ENCODE peak calls at places on chromosomes 5 and 9, in nine cellular contexts. N is mammary epithelial cell; H is CD4-positive, alpha-beta T cell; E is bronchial epithelial cell; Z is adipocyte; O is WERI-Rb-1; F is SJCRH30; T is GM23248; K is spleen. Q is an unnamed sample. For H3K27me3, the result is how much of the 10 kb centered on the place peaks cover.

GRCh38 chr9:112273826-112274225 is 59.6 kb downstream of the PTBP3 start:
- DNase-seq in N (no peak), H (no peak), E (no peak), Z (peak), O (no peak), F (peak), T (no peak), K (no peak), Q (no peak)

GRCh38 chr9:95211028-95211427 is 106.5 kb downstream of the FANCC start:
- DNase-seq in N (no peak), H (no peak), E (no peak), Z (no peak), O (no peak), F (no peak), T (no peak), K (no peak), Q (peak)

GRCh38 chr9:75906531-75906930 is 16.1 kb downstream of the PCSK5 start:
- DNase-seq in N (peak), H (no peak), E (peak), Z (no peak), O (no peak), F (peak), T (no peak), K (no peak), Q (no peak)

GRCh38 chr9:69115621-69116020 is 58.5 kb upstream of the TJP2 start:
- DNase-seq in N (no peak), H (no peak), E (peak), Z (peak), O (no peak), F (no peak), T (peak), K (no peak), Q (no peak)

GRCh38 chr9:92648447-92649406 is 21.2 kb downstream of the IPPK start:
- DNase-seq in N (no peak), H (no peak), E (no peak), Z (no peak), O (no peak), F (no peak), T (no peak), K (peak), Q (no peak)

GRCh38 chr5:157172408-157172807 is 6.3 kb upstream of the GARIN3 start:
- DNase-seq in N (peak), H (peak), E (no peak), Z (no peak), O (no peak), F (no peak), T (no peak), K (peak), Q (no peak)

GRCh38 chr5:142242272-142242671 is 82.5 kb downstream of the SPRY4 start:
- DNase-seq in N (no peak), H (no peak), E (no peak), Z (no peak), O (no peak), F (no peak), T (no peak), K (no peak), Q (no peak)

GRCh38 chr5:140058212-140058932 is 15.3 kb upstream of the NRG2 start:
- DNase-seq in N (no peak), H (no peak), E (no peak), Z (no peak), O (no peak), F (no peak), T (no peak), K (no peak), Q (no peak)

GRCh38 chr5:150987746-150988145 is 32.6 kb upstream of the GPX3 start:
- DNase-seq in N (no peak), H (no peak), E (peak), Z (no peak), O (no peak), F (no peak), T (no peak), K (no peak), Q (no peak)

GRCh38 chr5:132431682-132432081 is 58.9 kb downstream of the IRF1 start:
- DNase-seq in N (no peak), H (no peak), E (no peak), Z (no peak), O (no peak), F (no peak), T (no peak), K (no peak), Q (no peak)

GRCh38 chr9:133792721-133793470 is 54.7 kb upstream of the SARDH start:
- DNase-seq in N (peak), H (peak), E (peak), Z (peak), O (peak), F (peak), T (peak), K (peak), Q (peak)

GRCh38 chr5:31781772-31782171 is 142.8 kb downstream of the PDZD2 start:
- DNase-seq in N (peak), H (no peak), E (peak), Z (no peak), O (no peak), F (no peak), T (no peak), K (no peak), Q (no peak)

GRCh38 chr5:81450940-81451339 is 57.0 kb upstream of the ACOT12 start:
- DNase-seq in N (peak), H (no peak), E (peak), Z (no peak), O (no peak), F (no peak), T (peak), K (no peak), Q (no peak)

GRCh38 chr9:78573205-78573604 is 276.3 kb downstream of the PSAT1 start:
- DNase-seq in N (no peak), H (no peak), E (no peak), Z (no peak), O (no peak), F (no peak), T (no peak), K (no peak), Q (no peak)

GRCh38 chr5:139660105-139660915 is 12.2 kb downstream of the CXXC5 start:
- DNase-seq in N (peak), H (no peak), E (peak), Z (peak), O (no peak), F (peak), T (peak), K (peak), Q (peak)

GRCh38 chr9:75997196-75997595 is 106.7 kb downstream of the PCSK5 start:
- DNase-seq in N (no peak), H (no peak), E (no peak), Z (peak), O (no peak), F (no peak), T (no peak), K (no peak), Q (no peak)

GRCh38 chr5:94691947-94692346 is 73.5 kb downstream of the SLF1 start:
- DNase-seq in N (peak), H (no peak), E (peak), Z (peak), O (peak), F (no peak), T (peak), K (no peak), Q (peak)

GRCh38 chr9:120109242-120109641 is 470.7 kb downstream of the CDK5RAP2 start:
- DNase-seq in N (peak), H (no peak), E (no peak), Z (no peak), O (peak), F (peak), T (peak), K (no peak), Q (peak)

GRCh38 chr5:115471674-115472073 is 72.9 kb downstream of the FEM1C start:
- DNase-seq in N (no peak), H (no peak), E (no peak), Z (peak), O (no peak), F (no peak), T (peak), K (no peak), Q (no peak)

GRCh38 chr5:117065800-117066199 is 491.2 kb upstream of the SEMA6A start:
- DNase-seq in N (no peak), H (no peak), E (no peak), Z (no peak), O (no peak), F (no peak), T (no peak), K (no peak), Q (no peak)

GRCh38 chr5:77943851-77944250 is 167.7 kb upstream of the TBCA start:
- DNase-seq in N (no peak), H (no peak), E (no peak), Z (no peak), O (no peak), F (no peak), T (no peak), K (no peak), Q (no peak)

GRCh38 chr5:140348104-140348503 is 1.7 kb upstream of the HBEGF start:
- DNase-seq in N (peak), H (no peak), E (peak), Z (no peak), O (no peak), F (peak), T (no peak), K (no peak), Q (no peak)

GRCh38 chr9:69168709-69169217 is 5.3 kb upstream of the TJP2 start:
- DNase-seq in N (peak), H (peak), E (peak), Z (no peak), O (no peak), F (no peak), T (peak), K (peak), Q (no peak)

GRCh38 chr9:105385372-105385985 is 62.4 kb upstream of the FSD1L start:
- DNase-seq in N (peak), H (peak), E (no peak), Z (no peak), O (no peak), F (no peak), T (no peak), K (no peak), Q (peak)

GRCh38 chr5:23877847-23878246 is 370.4 kb downstream of the PRDM9 start:
- DNase-seq in N (no peak), H (no peak), E (no peak), Z (no peak), O (no peak), F (no peak), T (no peak), K (no peak), Q (no peak)

GRCh38 chr5:76809141-76809540 is 9.7 kb upstream of the F2RL1 start:
- DNase-seq in N (no peak), H (no peak), E (no peak), Z (no peak), O (no peak), F (no peak), T (no peak), K (no peak), Q (no peak)

GRCh38 chr9:21750021-21750735 is 52.3 kb upstream of the MTAP start:
- DNase-seq in N (peak), H (no peak), E (no peak), Z (peak), O (no peak), F (no peak), T (peak), K (no peak), Q (no peak)

GRCh38 chr9:70123695-70124094 is 80.0 kb downstream of the MAMDC2 start:
- DNase-seq in N (no peak), H (no peak), E (no peak), Z (no peak), O (no peak), F (no peak), T (no peak), K (no peak), Q (peak)

GRCh38 chr9:11933926-11934325 is 759.3 kb upstream of the TYRP1 start:
- DNase-seq in N (no peak), H (no peak), E (peak), Z (peak), O (no peak), F (no peak), T (peak), K (no peak), Q (no peak)

GRCh38 chr5:68315679-68316271 is 100.2 kb downstream of the PIK3R1 start:
- DNase-seq in N (peak), H (no peak), E (no peak), Z (no peak), O (no peak), F (peak), T (no peak), K (peak), Q (no peak)

GRCh38 chr5:68350176-68350575 is 134.6 kb downstream of the PIK3R1 start:
- DNase-seq in N (peak), H (no peak), E (peak), Z (no peak), O (no peak), F (no peak), T (peak), K (no peak), Q (no peak)

GRCh38 chr5:102865510-102866314 is 110.6 kb downstream of the PAM start:
- DNase-seq in N (peak), H (no peak), E (peak), Z (peak), O (peak), F (peak), T (peak), K (peak), Q (peak)

GRCh38 chr9:76658510-76659231 is 105.6 kb upstream of the PCA3 start:
- DNase-seq in N (peak), H (no peak), E (peak), Z (peak), O (no peak), F (peak), T (peak), K (no peak), Q (no peak)

GRCh38 chr9:121725008-121725795 is 73.8 kb downstream of the DAB2IP start:
- DNase-seq in N (peak), H (no peak), E (peak), Z (peak), O (no peak), F (no peak), T (peak), K (no peak), Q (peak)

GRCh38 chr5:180604271-180604670 is 13.0 kb upstream of the SCGB3A1 start:
- DNase-seq in N (no peak), H (no peak), E (no peak), Z (no peak), O (no peak), F (no peak), T (no peak), K (peak), Q (no peak)

GRCh38 chr5:158451983-158452710 is 593.2 kb upstream of the CLINT1 start:
- DNase-seq in N (no peak), H (no peak), E (no peak), Z (no peak), O (no peak), F (peak), T (no peak), K (no peak), Q (no peak)

GRCh38 chr5:152332696-152333095 is 72.4 kb downstream of the NMUR2 start:
- DNase-seq in N (no peak), H (no peak), E (no peak), Z (no peak), O (no peak), F (no peak), T (no peak), K (no peak), Q (no peak)

GRCh38 chr5:176812269-176813259 is 2.2 kb downstream of the UNC5A start:
- DNase-seq in N (no peak), H (no peak), E (no peak), Z (peak), O (peak), F (peak), T (peak), K (no peak), Q (peak)
- H3K27me3 ChIP-seq in N (under half), H (half or more), E (under half), Z (half or more), O (under half), F (under half), T (under half), K (under half), Q (under half)

GRCh38 chr5:6087576-6087975 is 290.8 kb downstream of the MED10 start:
- DNase-seq in N (no peak), H (no peak), E (no peak), Z (no peak), O (no peak), F (no peak), T (no peak), K (no peak), Q (no peak)

GRCh38 chr5:6088706-6089105 is 289.6 kb downstream of the MED10 start:
- DNase-seq in N (no peak), H (no peak), E (no peak), Z (no peak), O (no peak), F (peak), T (no peak), K (no peak), Q (peak)

GRCh38 chr5:6090079-6090654 is 288.2 kb downstream of the MED10 start:
- DNase-seq in N (no peak), H (no peak), E (no peak), Z (no peak), O (no peak), F (no peak), T (no peak), K (no peak), Q (no peak)

GRCh38 chr5:6086871-6087270 is 291.5 kb downstream of the MED10 start:
- DNase-seq in N (no peak), H (no peak), E (no peak), Z (no peak), O (no peak), F (no peak), T (no peak), K (no peak), Q (no peak)

DNA sequence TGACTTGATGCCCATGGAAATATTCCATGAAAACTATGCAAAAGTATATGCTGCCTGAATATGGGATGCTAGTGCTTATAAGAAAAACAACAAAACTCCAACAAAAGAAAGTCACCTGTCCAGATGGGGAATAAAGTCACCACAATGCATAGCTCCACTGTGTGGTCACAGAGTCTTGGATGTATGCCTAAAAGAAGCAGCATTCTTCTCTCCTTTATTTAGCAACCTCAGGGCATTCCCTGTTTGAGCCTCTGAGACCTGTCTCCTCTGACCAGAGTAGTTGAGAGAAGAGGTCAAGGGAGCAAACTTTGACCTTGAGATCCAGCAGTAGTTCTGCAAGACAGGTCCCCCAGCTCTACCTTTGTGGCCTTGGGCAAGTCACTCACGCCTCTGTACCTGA is 287.5 kb downstream of the MED10 start:
- DNase-seq in N (no peak), H (no peak), E (no peak), Z (no peak), O (no peak), F (no peak), T (no peak), K (no peak), Q (no peak)
- H3K27me3 ChIP-seq in N (under half), H (under half), E (under half), Z (under half), O (half or more), F (under half), T (under half), K (under half), Q (under half)

DNA sequence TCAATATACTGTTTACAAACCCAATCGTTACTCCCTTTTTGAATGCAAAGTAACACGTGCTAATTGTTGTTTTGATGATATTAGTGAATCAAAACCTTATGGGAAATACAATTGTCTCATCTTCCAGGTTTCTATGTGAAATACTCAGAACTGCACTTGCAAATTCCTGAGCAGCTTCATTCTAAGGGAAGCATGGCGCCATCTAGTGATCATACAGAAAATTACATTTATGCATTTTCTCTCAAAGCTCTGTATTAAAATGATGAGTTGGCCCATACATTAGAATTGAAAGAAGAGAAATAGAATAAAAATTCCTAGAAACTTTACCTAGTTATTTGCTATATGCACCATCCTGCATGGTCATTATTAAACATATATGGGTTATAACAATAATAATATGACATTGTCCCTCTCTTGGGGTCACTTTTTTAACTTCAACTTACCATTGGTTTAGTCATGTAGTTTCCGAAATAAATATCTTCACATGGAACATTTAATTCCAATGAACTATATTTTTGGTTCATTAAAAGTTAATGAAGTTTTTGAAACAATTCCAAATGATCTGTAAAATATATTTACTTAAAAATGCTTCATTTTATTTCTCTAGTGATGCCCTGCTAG is 220.0 kb downstream of the PDE4D start:
- DNase-seq in N (peak), H (no peak), E (peak), Z (peak), O (no peak), F (peak), T (peak), K (no peak), Q (no peak)
- H3K27me3 ChIP-seq in N (under half), H (under half), E (under half), Z (under half), O (under half), F (under half), T (under half), K (under half), Q (under half)

GRCh38 chr5:133457956-133458355 is 154.4 kb downstream of the FSTL4 start:
- DNase-seq in N (no peak), H (no peak), E (no peak), Z (no peak), O (no peak), F (no peak), T (no peak), K (no peak), Q (no peak)

GRCh38 chr5:133457439-133457838 is 154.9 kb downstream of the FSTL4 start:
- DNase-seq in N (no peak), H (no peak), E (no peak), Z (no peak), O (no peak), F (no peak), T (no peak), K (no peak), Q (no peak)

GRCh38 chr5:133458435-133458834 is 153.9 kb downstream of the FSTL4 start:
- DNase-seq in N (no peak), H (no peak), E (no peak), Z (no peak), O (no peak), F (no peak), T (no peak), K (no peak), Q (no peak)

GRCh38 chr5:133455681-133456080 is 156.7 kb downstream of the FSTL4 start:
- DNase-seq in N (no peak), H (no peak), E (no peak), Z (no peak), O (no peak), F (no peak), T (no peak), K (no peak), Q (no peak)

GRCh38 chr5:133456933-133457402 is 155.4 kb downstream of the FSTL4 start:
- DNase-seq in N (peak), H (no peak), E (peak), Z (peak), O (no peak), F (no peak), T (peak), K (no peak), Q (no peak)
- H3K27me3 ChIP-seq in N (under half), H (under half), E (under half), Z (under half), O (under half), F (under half), T (under half), K (under half), Q (under half)

GRCh38 chr9:131015876-131016397 is 7.0 kb downstream of the LAMC3 start:
- DNase-seq in N (no peak), H (no peak), E (no peak), Z (no peak), O (no peak), F (no peak), T (no peak), K (no peak), Q (no peak)
- H3K27me3 ChIP-seq in N (under half), H (under half), E (under half), Z (under half), O (under half), F (under half), T (under half), K (under half), Q (under half)

DNA sequence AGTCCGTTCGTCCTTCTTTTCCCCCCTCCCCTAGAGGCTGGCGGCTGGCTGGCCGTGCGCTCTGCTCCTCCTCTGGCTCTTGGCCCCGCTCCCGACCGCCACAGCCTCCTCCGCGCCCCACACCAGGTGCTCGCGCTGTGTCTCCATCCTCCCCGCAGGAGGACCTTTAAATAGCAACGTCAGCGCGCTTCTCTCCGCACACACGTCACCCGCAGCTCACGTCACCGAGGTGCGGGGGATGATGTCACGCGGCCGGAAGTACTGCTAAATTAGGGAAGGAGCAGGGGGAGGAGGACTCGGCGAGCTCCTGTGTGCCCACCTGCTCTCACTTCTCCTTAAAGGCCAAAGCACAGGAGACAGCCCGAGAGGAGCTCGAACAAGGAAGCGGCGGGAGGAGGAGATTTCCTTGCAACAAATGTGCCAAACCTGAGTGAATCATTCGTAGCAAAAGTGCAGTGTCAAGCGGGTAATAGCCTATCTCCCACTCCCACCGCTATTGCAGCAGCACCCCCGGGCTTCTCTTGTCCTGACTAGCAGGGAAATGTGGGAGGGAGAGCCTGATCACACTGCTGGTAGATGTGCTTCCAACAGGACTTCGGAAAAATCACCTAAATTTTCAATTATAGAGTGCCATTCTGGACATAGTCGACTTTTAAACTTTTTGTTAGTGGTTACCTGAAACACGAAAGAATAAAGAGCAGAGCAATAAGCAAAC is 614 bp upstream of the HOMER1 start:
- DNase-seq in N (peak), H (peak), E (peak), Z (peak), O (peak), F (peak), T (peak), K (peak), Q (peak)
- H3K27me3 ChIP-seq in N (under half), H (under half), E (under half), Z (under half), O (under half), F (under half), T (under half), K (under half), Q (under half)

Q was measured in testis.